ENCODE peak calls at places on chromosome 3, in four cellular contexts. N is HCT116, X is uterus, B is AG10803. G is an unnamed sample.

GRCh38 chr3:192275741-192276355 is 451.5 kb downstream of the FGF12 start:
- DNase-seq in X (no peak), B (no peak), N (no peak), G (no peak)

GRCh38 chr3:13194285-13195209 is 121.3 kb upstream of the IQSEC1 start:
- DNase-seq in B (no peak), X (no peak), N (no peak), G (no peak)

GRCh38 chr3:48367201-48367600 is 4.8 kb upstream of the FBXW12 start:
- DNase-seq in N (no peak), X (no peak), B (no peak), G (no peak)

GRCh38 chr3:51937014-51937413 is 4.7 kb downstream of the RRP9 start:
- DNase-seq in B (no peak), X (no peak), N (no peak), G (no peak)

GRCh38 chr3:4472766-4473165 is 5.7 kb upstream of the SUMF1 start:
- DNase-seq in X (no peak), B (no peak), N (no peak), G (no peak)

GRCh38 chr3:175410251-175410650 is 551.1 kb downstream of the NAALADL2 start:
- DNase-seq in X (no peak), N (no peak), B (peak; percentile 71), G (no peak)

GRCh38 chr3:110938629-110939028 is 133.0 kb upstream of the NECTIN3 start:
- DNase-seq in X (no peak), B (no peak), N (no peak), G (no peak)

GRCh38 chr3:158539414-158540014 is 31.5 kb upstream of the MLF1 start:
- DNase-seq in B (peak; percentile 52), X (no peak), N (peak; percentile 42), G (peak; percentile 30)

GRCh38 chr3:59566481-59566975 is 516.7 kb upstream of the CFAP20DC start:
- DNase-seq in X (no peak), N (no peak), B (no peak), G (no peak)

GRCh38 chr3:194761384-194761783 is 75.7 kb downstream of the FAM43A start:
- DNase-seq in N (no peak), X (peak; percentile 53), B (no peak), G (no peak)

GRCh38 chr3:37075955-37076354 is 82.6 kb downstream of the MLH1 start:
- DNase-seq in N (no peak), X (no peak), B (no peak), G (no peak)

GRCh38 chr3:144403040-144403457 is 431.4 kb downstream of the DIPK2A start:
- DNase-seq in X (no peak), N (no peak), B (no peak), G (no peak)

GRCh38 chr3:119098620-119099222 is 47.2 kb upstream of the TEX55 start:
- DNase-seq in X (no peak), B (peak; percentile 40), N (peak; percentile 13), G (peak; percentile 37)

GRCh38 chr3:933311-933710 is 159.5 kb upstream of the CNTN6 start:
- DNase-seq in X (no peak), N (no peak), B (no peak), G (no peak)

GRCh38 chr3:6468589-6468988 is 392.3 kb upstream of the GRM7 start:
- DNase-seq in N (no peak), X (no peak), B (no peak), G (no peak)

GRCh38 chr3:195154111-195154791 is 116.7 kb downstream of the XXYLT1 start:
- DNase-seq in X (no peak), B (peak; percentile 71), N (no peak), G (no peak)

GRCh38 chr3:81549831-81550230 is 211.6 kb downstream of the GBE1 start:
- DNase-seq in X (no peak), B (peak; percentile 54), N (no peak), G (no peak)

GRCh38 chr3:129837057-129837631 is 56.4 kb downstream of the TMCC1 start:
- DNase-seq in B (no peak), N (no peak), X (no peak), G (no peak)

GRCh38 chr3:128322030-128323022 is 144.4 kb downstream of the DNAJB8 start:
- DNase-seq in X (peak; percentile 42), N (no peak), B (peak; percentile 50), G (peak; percentile 4)

GRCh38 chr3:60307800-60308199 is 943.5 kb downstream of the FHIT start:
- DNase-seq in X (no peak), N (no peak), B (no peak), G (no peak)

GRCh38 chr3:62332017-62332416 is 41.3 kb downstream of the FEZF2 start:
- DNase-seq in X (no peak), N (no peak), B (no peak), G (no peak)

GRCh38 chr3:114567774-114568173 is 273.9 kb downstream of the TIGIT start:
- DNase-seq in X (no peak), B (no peak), N (no peak), G (no peak)

GRCh38 chr3:121111914-121112612 is 204.1 kb downstream of the STXBP5L start:
- DNase-seq in B (no peak), N (no peak), X (no peak), G (no peak)

GRCh38 chr3:165390171-165390570 is 194.0 kb upstream of the SLITRK3 start:
- DNase-seq in B (no peak), X (no peak), N (no peak), G (no peak)

G was measured in NCI-H460.